ENCODE peak calls at places on chromosomes 2 and 18, in four cellular contexts. One of them, this sample, is unnamed.

GRCh38 chr2:219021591-219021990 is 19.7 kb downstream of the CFAP65 start:
- DNase-seq in K562: no peak
- DNase-seq in HCT116: no peak
- DNase-seq in HepG2: no peak
- DNase-seq in this sample: no peak

GRCh38 chr18:76445275-76445674 is 49.8 kb downstream of the ZNF516 start:
- DNase-seq in HCT116: no peak
- DNase-seq in HepG2: no peak
- DNase-seq in K562: no peak
- DNase-seq in this sample: no peak

GRCh38 chr2:17615728-17616351 is 75.3 kb downstream of the VSNL1 start:
- DNase-seq in HepG2: peak
- DNase-seq in K562: no peak
- DNase-seq in HCT116: peak
- DNase-seq in this sample: no peak

GRCh38 chr2:69163109-69163508 is 150.1 kb downstream of the ANTXR1 start:
- DNase-seq in HepG2: no peak
- DNase-seq in HCT116: peak
- DNase-seq in K562: no peak
- DNase-seq in this sample: peak

GRCh38 chr2:143133783-143134182 is 4.6 kb downstream of the ARHGAP15 start:
- DNase-seq in HepG2: no peak
- DNase-seq in K562: no peak
- DNase-seq in HCT116: no peak
- DNase-seq in this sample: no peak

GRCh38 chr2:227183657-227184367 is 19.4 kb downstream of the COL4A3 start:
- DNase-seq in HCT116: no peak
- DNase-seq in HepG2: peak
- DNase-seq in K562: no peak
- DNase-seq in this sample: no peak

GRCh38 chr2:173652731-173653426 is 298.2 kb downstream of the CDCA7 start:
- DNase-seq in HCT116: peak
- DNase-seq in K562: no peak
- DNase-seq in HepG2: peak
- DNase-seq in this sample: peak

GRCh38 chr2:16102287-16102975 is 162.1 kb downstream of the MYCN start:
- DNase-seq in HCT116: no peak
- DNase-seq in K562: no peak
- DNase-seq in HepG2: no peak
- DNase-seq in this sample: no peak

GRCh38 chr2:230472619-230473018 is 56.6 kb downstream of the SP100 start:
- DNase-seq in HCT116: peak
- DNase-seq in K562: no peak
- DNase-seq in HepG2: no peak
- DNase-seq in this sample: no peak

GRCh38 chr2:182870227-182870626 is 3.8 kb upstream of the FRZB start:
- DNase-seq in HepG2: peak
- DNase-seq in K562: peak
- DNase-seq in HCT116: peak
- DNase-seq in this sample: no peak

GRCh38 chr18:9025104-9025838 is 77.2 kb upstream of the NDUFV2 start:
- DNase-seq in HCT116: peak
- DNase-seq in HepG2: peak
- DNase-seq in K562: no peak
- DNase-seq in this sample: no peak

GRCh38 chr2:240387325-240387668 is 48.2 kb upstream of the GPC1 start:
- DNase-seq in K562: no peak
- DNase-seq in HCT116: no peak
- DNase-seq in HepG2: no peak
- DNase-seq in this sample: no peak

GRCh38 chr2:240389302-240389805 is 46.1 kb upstream of the GPC1 start:
- DNase-seq in HCT116: no peak
- DNase-seq in K562: no peak
- DNase-seq in HepG2: no peak
- DNase-seq in this sample: no peak

GRCh38 chr2:240388471-240389301 is 46.8 kb upstream of the GPC1 start:
- DNase-seq in HepG2: no peak
- DNase-seq in HCT116: no peak
- DNase-seq in K562: no peak
- DNase-seq in this sample: no peak

GRCh38 chr2:240386321-240386720 is 49.1 kb upstream of the GPC1 start:
- DNase-seq in K562: no peak
- DNase-seq in HepG2: no peak
- DNase-seq in HCT116: no peak
- DNase-seq in this sample: no peak

GRCh38 chr2:240387669-240388358 is 47.6 kb upstream of the GPC1 start:
- DNase-seq in HCT116: peak
- DNase-seq in HepG2: peak
- DNase-seq in K562: peak
- DNase-seq in this sample: peak
- TF ChIP-seq TCF7L2 in HCT116: no peak
- TF ChIP-seq TCF7L2 in HepG2: no peak
- TF ChIP-seq TCF7L2 in K562: no peak
- TF ChIP-seq TCF7L2 in this sample: no peak

GRCh38 chr2:9191044-9191481 is 15.5 kb upstream of the ASAP2 start:
- DNase-seq in K562: no peak
- DNase-seq in HCT116: no peak
- DNase-seq in HepG2: peak
- DNase-seq in this sample: no peak
- TF ChIP-seq TCF7L2 in K562: no peak
- TF ChIP-seq TCF7L2 in HCT116: no peak
- TF ChIP-seq TCF7L2 in HepG2: no peak
- TF ChIP-seq TCF7L2 in this sample: no peak

DNA sequence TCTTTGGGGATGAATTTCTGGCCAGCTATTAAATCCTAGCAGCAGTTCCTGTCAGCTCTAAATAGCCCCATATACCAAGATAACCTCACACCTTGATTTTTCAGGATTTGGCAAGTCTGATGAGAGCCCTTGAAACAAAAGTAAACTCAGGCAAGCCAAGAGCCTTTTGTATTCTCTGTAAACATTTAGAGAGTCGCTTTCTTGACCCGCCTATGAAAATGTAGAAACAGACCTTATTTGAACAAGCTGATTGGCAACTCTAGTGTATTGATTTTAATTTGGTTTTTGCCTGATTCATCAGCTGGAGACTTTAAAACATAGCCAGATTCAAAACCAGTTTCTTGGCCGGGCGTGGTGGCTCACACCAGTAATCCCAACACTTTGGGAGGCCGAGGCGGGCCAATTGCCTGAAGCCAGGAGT is 43.4 kb downstream of the CABLES1 start:
- DNase-seq in HCT116: no peak
- DNase-seq in K562: no peak
- DNase-seq in HepG2: peak
- DNase-seq in this sample: no peak
- TF ChIP-seq TCF7L2 in HCT116: no peak
- TF ChIP-seq TCF7L2 in K562: no peak
- TF ChIP-seq TCF7L2 in HepG2: no peak
- TF ChIP-seq TCF7L2 in this sample: no peak

GRCh38 chr2:84906108-84906899 is 848 bp downstream of the TMSB10 start:
- DNase-seq in K562: peak
- DNase-seq in HepG2: no peak
- DNase-seq in HCT116: no peak
- DNase-seq in this sample: no peak

GRCh38 chr2:84908948-84909713 is 3.7 kb downstream of the TMSB10 start:
- DNase-seq in K562: no peak
- DNase-seq in HepG2: no peak
- DNase-seq in HCT116: no peak
- DNase-seq in this sample: no peak

GRCh38 chr2:84904717-84905174 is 710 bp upstream of the TMSB10 start:
- DNase-seq in HepG2: no peak
- DNase-seq in K562: peak
- DNase-seq in HCT116: no peak
- DNase-seq in this sample: no peak

GRCh38 chr2:84905181-84906107 is at the start of gene TMSB10:
- DNase-seq in K562: peak
- DNase-seq in HCT116: no peak
- DNase-seq in HepG2: peak
- DNase-seq in this sample: no peak

GRCh38 chr2:84906900-84907714 is 1.7 kb downstream of the TMSB10 start:
- DNase-seq in K562: peak
- DNase-seq in HCT116: peak
- DNase-seq in HepG2: peak
- DNase-seq in this sample: no peak
- TF ChIP-seq TCF7L2 in K562: no peak
- TF ChIP-seq TCF7L2 in HCT116: peak
- TF ChIP-seq TCF7L2 in HepG2: no peak
- TF ChIP-seq TCF7L2 in this sample: no peak

GRCh38 chr2:118102433-118103082 is 14.3 kb downstream of the INSIG2 start:
- DNase-seq in K562: no peak
- DNase-seq in HCT116: no peak
- DNase-seq in HepG2: no peak
- DNase-seq in this sample: no peak
- TF ChIP-seq TCF7L2 in K562: no peak
- TF ChIP-seq TCF7L2 in HCT116: no peak
- TF ChIP-seq TCF7L2 in HepG2: no peak
- TF ChIP-seq TCF7L2 in this sample: no peak

GRCh38 chr2:33134086-33134763 is 187.5 kb downstream of the LTBP1 start:
- DNase-seq in HCT116: peak
- DNase-seq in K562: no peak
- DNase-seq in HepG2: peak
- DNase-seq in this sample: peak
- TF ChIP-seq TCF7L2 in HCT116: peak
- TF ChIP-seq TCF7L2 in K562: no peak
- TF ChIP-seq TCF7L2 in HepG2: no peak
- TF ChIP-seq TCF7L2 in this sample: peak

DNA sequence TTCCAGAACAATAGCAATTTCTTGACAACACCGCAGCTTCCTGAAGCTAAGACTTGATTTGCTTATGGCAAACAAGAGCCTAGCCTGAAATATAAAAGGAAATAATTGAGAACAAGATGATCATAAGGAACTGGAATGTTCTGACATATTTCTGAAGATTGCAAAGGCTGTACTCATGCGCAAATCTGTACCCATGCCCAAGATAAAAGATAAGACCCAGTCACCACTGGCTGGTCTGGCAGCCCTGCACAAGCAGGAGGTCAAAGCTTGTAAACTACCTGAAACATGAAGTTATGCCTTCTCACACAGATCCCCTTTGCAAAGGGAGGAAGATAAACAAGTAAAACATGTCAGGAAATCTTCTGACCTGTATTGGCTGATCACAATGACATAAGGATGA is 160.8 kb upstream of the GYPC start:
- DNase-seq in HCT116: no peak
- DNase-seq in K562: no peak
- DNase-seq in HepG2: no peak
- DNase-seq in this sample: no peak
- TF ChIP-seq TCF7L2 in HCT116: no peak
- TF ChIP-seq TCF7L2 in K562: no peak
- TF ChIP-seq TCF7L2 in HepG2: no peak
- TF ChIP-seq TCF7L2 in this sample: no peak

This sample was measured in Panc1.